ENCODE peak calls at places on chromosomes 3 and 15, in four cellular contexts. G is epithelial cell of esophagus, M is fibroblast of lung, Q is A549. J is an unnamed sample.

GRCh38 chr15:57878573-57878972 is 172.1 kb downstream of the POLR2M start:
- DNase-seq in G (peak), M (no peak), Q (no peak), J (no peak)

GRCh38 chr3:51716805-51717204 is 9.9 kb downstream of the GRM2 start:
- DNase-seq in G (no peak), M (no peak), Q (no peak), J (no peak)

GRCh38 chr15:39459538-39459937 is 121.3 kb upstream of the THBS1 start:
- DNase-seq in G (no peak), M (peak), Q (no peak), J (no peak)

GRCh38 chr15:99928429-99928981 is 195.3 kb upstream of the LYSMD4 start:
- DNase-seq in G (peak), M (peak), Q (peak), J (peak)

GRCh38 chr3:41065340-41065739 is 134.0 kb upstream of the CTNNB1 start:
- DNase-seq in G (no peak), M (no peak), Q (no peak), J (no peak)

GRCh38 chr3:66938338-66938963 is 59.7 kb upstream of the KBTBD8 start:
- DNase-seq in G (peak), M (peak), Q (peak), J (peak)

GRCh38 chr15:90637693-90638092 is 79.5 kb upstream of the BLM start:
- DNase-seq in G (no peak), M (no peak), Q (no peak), J (no peak)

GRCh38 chr3:187352581-187353575 is 15.3 kb upstream of the RTP4 start:
- DNase-seq in G (peak), M (no peak), Q (peak), J (peak)

GRCh38 chr3:136728918-136729317 is 23.3 kb downstream of the STAG1 start:
- DNase-seq in G (peak), M (peak), Q (no peak), J (no peak)

GRCh38 chr3:33993631-33994030 is 195.2 kb downstream of the PDCD6IP start:
- DNase-seq in G (no peak), M (no peak), Q (no peak), J (no peak)

GRCh38 chr3:157999246-157999645 is 107.0 kb downstream of the SHOX2 start:
- DNase-seq in G (peak), M (no peak), Q (no peak), J (no peak)

GRCh38 chr3:178439504-178439903 is 96.7 kb upstream of the KCNMB2 start:
- DNase-seq in G (peak), M (peak), Q (peak), J (no peak)

GRCh38 chr3:197407526-197407925 is 109.1 kb upstream of the DLG1 start:
- DNase-seq in G (no peak), M (no peak), Q (no peak), J (no peak)

GRCh38 chr3:17686613-17687012 is 55.8 kb downstream of the TBC1D5 start:
- DNase-seq in G (peak), M (peak), Q (peak), J (peak)

GRCh38 chr3:183298708-183299153 is 45.7 kb downstream of the B3GNT5 start:
- DNase-seq in G (peak), M (peak), Q (peak), J (no peak)

GRCh38 chr3:157916672-157917071 is 189.5 kb downstream of the SHOX2 start:
- DNase-seq in G (no peak), M (no peak), Q (no peak), J (no peak)

GRCh38 chr3:8484409-8485140 is 17.0 kb upstream of the LMCD1 start:
- DNase-seq in G (no peak), M (no peak), Q (no peak), J (no peak)

GRCh38 chr3:65490132-65490531 is 548.6 kb downstream of the MAGI1 start:
- DNase-seq in G (no peak), M (no peak), Q (no peak), J (no peak)

GRCh38 chr15:91942676-91943417 is 89.3 kb downstream of the SLCO3A1 start:
- DNase-seq in G (peak), M (peak), Q (peak), J (peak)

GRCh38 chr15:83320404-83320803 is 35.9 kb upstream of the BNC1 start:
- DNase-seq in G (peak), M (peak), Q (peak), J (no peak)

GRCh38 chr3:176734146-176734545 is 463.1 kb downstream of the TBL1XR1 start:
- DNase-seq in G (no peak), M (no peak), Q (no peak), J (no peak)

GRCh38 chr15:68441045-68441743 is 9.2 kb upstream of the ITGA11 start:
- DNase-seq in G (no peak), M (peak), Q (no peak), J (no peak)

GRCh38 chr15:88918738-88919137 is 5.6 kb upstream of the MFGE8 start:
- DNase-seq in G (peak), M (peak), Q (peak), J (no peak)

GRCh38 chr3:126886217-126886616 is 96.7 kb upstream of the PLXNA1 start:
- DNase-seq in G (no peak), M (no peak), Q (no peak), J (no peak)

GRCh38 chr3:99648091-99648490 is 9.7 kb downstream of the COL8A1 start:
- DNase-seq in G (peak), M (peak), Q (peak), J (no peak)

GRCh38 chr15:89018235-89018634 is 70.0 kb upstream of the ABHD2 start:
- DNase-seq in G (no peak), M (peak), Q (no peak), J (no peak)

GRCh38 chr3:17979248-17979647 is 236.8 kb upstream of the TBC1D5 start:
- DNase-seq in G (peak), M (no peak), Q (peak), J (no peak)

GRCh38 chr15:77631790-77632551 is 741 bp downstream of the LINGO1 start:
- DNase-seq in G (no peak), M (no peak), Q (peak), J (no peak)

GRCh38 chr3:106534206-106534605 is 665.4 kb upstream of the CBLB start:
- DNase-seq in G (peak), M (no peak), Q (no peak), J (no peak)

GRCh38 chr3:53224026-53224425 is 31.8 kb downstream of the TKT start:
- DNase-seq in G (no peak), M (no peak), Q (no peak), J (no peak)

DNA sequence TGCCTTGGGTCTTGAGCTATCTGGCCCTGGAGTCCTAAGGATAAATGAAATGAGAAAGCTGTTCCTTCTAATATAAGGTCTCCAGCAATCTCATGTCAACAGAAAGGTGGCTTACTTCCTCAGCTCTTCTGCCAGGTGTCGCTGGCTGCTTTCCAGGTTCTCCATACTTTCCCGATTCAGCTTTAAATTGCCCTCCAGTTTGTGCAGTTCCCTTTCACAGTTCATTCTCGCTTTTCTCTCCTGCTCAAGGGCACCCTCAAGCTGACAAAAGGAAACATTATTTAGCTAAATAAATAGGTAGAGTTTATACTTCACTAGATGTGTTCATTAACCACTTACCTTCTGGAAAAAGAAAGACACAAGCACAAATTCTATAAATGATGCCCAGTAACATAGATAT is 73.0 kb downstream of the MYH15 start:
- DNase-seq in G (peak), M (no peak), Q (no peak), J (peak)
- TF ChIP-seq CTCF in G (no peak), M (no peak), Q (no peak), J (peak)

DNA sequence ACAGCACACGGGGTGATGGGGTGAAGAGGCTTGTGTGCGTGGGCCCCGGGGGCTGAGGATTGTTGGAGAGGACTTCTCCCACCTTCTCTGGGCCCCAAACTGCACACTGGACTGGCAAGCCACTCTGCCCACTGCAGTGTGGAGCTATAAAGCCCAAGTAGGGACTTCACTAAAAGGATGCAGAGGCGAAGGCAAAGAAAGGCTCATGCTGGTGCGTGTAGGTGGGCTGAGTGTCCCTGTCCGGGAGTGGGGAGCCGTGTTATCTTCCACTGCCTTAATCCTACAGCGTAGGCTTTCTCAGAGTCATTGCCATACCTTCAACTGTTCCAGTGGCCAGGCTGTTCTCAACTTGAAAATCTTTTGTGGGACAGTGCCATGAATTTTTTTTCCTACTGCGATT is 3.9 kb downstream of the PPARG start:
- DNase-seq in G (no peak), M (no peak), Q (no peak), J (no peak)
- H3K4me3 ChIP-seq in G (no peak), M (no peak), Q (no peak), J (no peak)

GRCh38 chr3:49780080-49780967 is 6.0 kb downstream of the IP6K1 start:
- DNase-seq in G (no peak), M (peak), Q (no peak), J (no peak)
- TF ChIP-seq CTCF in G (no peak), M (no peak), Q (no peak), J (no peak)

DNA sequence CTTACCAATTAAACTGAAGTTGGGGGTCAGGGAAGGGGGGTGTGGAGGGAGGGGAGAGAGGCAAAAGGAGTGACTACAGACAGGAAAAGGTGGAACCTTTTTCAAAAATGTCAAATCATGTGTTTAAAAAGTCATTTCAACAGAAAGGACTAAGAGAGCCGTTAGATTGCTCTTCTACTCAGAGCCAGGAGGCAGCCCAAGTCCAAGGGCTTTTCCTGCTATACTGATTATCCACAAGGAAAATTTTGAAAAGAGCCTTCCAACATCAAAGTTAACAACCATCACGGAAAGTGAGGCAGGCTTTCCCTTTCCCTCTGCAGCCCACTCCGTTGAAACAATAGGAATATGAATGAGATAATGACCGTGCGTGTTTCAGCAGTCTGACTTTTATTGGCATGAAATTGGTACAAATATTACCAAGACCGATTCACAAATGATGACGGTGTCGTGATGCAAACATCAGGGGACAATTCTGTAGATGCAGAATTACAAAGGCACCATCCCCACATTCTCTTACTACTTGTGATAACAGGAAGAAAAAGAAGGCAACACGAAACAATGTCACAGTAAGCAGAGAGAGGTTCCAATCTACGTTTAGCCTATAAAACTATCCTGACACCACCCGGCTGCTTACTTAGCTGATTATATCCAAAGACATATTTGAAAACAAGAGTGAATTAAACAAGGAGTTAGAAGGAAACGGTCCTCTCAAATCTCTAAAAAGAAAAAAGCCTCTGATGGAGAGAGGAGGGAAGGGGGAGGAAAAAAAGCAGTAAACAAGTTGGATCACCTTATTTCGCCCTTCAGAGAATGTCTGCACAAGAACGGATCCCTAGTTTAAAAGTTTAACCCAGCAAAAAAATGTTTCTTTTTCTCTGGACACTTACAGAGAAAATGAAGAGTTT is 453.7 kb downstream of the FOXP1 start:
- DNase-seq in G (no peak), M (peak), Q (peak), J (no peak)
- H3K4me3 ChIP-seq in G (peak), M (peak), Q (peak), J (peak)

GRCh38 chr3:128919988-128920387 is 40.6 kb downstream of the ACAD9 start:
- DNase-seq in G (peak), M (no peak), Q (no peak), J (no peak)

GRCh38 chr3:128914966-128915645 is 35.7 kb downstream of the ACAD9 start:
- DNase-seq in G (no peak), M (no peak), Q (no peak), J (no peak)

GRCh38 chr3:128911911-128912310 is 32.5 kb downstream of the ACAD9 start:
- DNase-seq in G (no peak), M (no peak), Q (no peak), J (no peak)

GRCh38 chr3:128922804-128923459 is 43.5 kb downstream of the ACAD9 start:
- DNase-seq in G (no peak), M (no peak), Q (no peak), J (no peak)

GRCh38 chr3:128917291-128917690 is 37.9 kb downstream of the ACAD9 start:
- DNase-seq in G (no peak), M (no peak), Q (no peak), J (no peak)
- TF ChIP-seq CTCF in G (peak), M (no peak), Q (no peak), J (peak)

DNA sequence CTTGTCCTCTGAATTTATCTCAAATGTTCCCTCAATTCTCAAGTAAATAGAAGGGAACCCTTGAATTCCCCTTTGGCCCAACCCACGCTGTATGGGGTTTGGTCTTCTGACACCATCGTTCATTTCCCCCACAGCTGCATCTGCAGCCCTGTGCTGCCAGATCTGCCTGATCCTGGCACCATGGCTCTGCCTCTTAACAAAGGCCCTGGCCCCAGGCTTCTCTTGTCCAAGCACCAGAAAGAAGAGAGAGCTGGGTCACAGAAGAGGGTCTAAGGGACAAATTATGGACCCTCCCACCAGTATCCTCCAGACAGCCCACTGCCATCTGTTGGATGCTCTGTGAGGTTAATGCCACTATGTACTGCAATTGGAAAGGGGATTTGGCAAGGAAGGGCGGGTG is 1.8 kb downstream of the MAP1A start:
- DNase-seq in G (no peak), M (no peak), Q (no peak), J (no peak)
- H3K4me3 ChIP-seq in G (no peak), M (peak), Q (no peak), J (no peak)

DNA sequence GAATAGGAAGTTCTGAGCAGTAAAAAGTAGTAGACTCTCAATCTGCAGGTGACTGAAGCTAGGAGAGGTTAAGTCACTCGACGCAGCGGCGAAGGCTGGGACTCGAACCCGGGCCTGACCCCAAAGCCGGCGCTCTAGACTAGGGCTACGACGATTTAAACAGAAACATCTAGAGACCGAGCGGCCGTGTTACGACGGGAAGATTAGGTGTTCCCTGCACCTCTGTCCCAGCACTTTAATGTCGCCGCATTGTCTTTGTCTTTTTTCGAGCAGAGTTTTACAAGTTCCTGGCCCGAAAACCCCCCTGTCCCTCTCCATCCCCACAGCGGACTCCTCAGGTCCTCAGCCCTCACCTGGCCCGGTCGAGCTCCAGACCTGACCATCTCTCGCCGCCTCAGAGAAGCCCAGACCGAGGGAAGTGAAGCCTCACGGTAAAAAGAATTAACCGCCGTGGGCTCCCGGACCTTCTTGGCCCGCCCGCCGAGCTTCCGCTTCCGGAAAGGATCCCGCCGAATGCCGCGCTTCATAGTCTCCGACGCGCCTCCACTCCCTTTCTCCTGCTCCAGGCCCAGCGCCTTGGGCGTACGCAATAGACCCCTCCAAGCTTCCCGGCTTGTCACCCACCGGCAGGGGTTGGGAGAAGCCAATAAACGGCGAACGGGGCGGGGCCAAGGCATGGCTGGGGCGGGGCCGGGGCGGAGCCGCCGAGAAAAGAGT is at the start of gene CCDC14:
- DNase-seq in G (peak), M (peak), Q (peak), J (peak)
- TF ChIP-seq CTCF in G (no peak), M (no peak), Q (no peak), J (no peak)

GRCh38 chr15:52682776-52683175 is 3.6 kb upstream of the ATOSA start:
- DNase-seq in G (peak), M (no peak), Q (no peak), J (no peak)
- H3K4me3 ChIP-seq in G (no peak), M (no peak), Q (no peak), J (no peak)

DNA sequence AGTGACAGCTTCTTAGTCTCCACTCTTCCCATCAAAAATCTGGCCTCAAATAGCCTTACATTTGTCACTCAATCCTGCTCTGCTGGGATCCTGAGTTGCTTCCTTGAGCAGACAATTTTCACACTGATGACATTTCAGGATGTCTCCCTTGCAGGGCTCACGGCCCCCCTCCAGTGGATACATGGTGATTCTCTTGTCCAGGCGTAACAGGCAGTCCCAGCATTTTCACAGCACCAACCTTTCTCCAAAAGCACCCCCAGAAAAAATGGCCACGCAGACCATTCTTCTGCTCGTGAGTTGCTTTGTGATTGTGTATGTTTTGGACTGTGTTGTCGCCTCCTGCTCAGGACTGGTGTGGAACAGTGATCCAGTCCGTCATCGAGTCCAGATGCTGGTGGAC is 47.4 kb upstream of the WNT7A start:
- DNase-seq in G (peak), M (no peak), Q (peak), J (no peak)
- TF ChIP-seq CTCF in G (peak), M (no peak), Q (no peak), J (peak)

GRCh38 chr3:123799544-123800351 is 84.4 kb downstream of the MYLK start:
- DNase-seq in G (peak), M (peak), Q (peak), J (no peak)
- H3K4me3 ChIP-seq in G (no peak), M (peak), Q (peak), J (no peak)